ENCODE peak calls at places on chromosomes 12 and 14, in eight cellular contexts. One of them, this sample, is unnamed.

GRCh38 chr14:72558721-72559120 is 335.2 kb downstream of the DPF3 start:
- DNase-seq in Ammon's horn: peak
- DNase-seq in mesothelial cell of epicardium: no peak
- DNase-seq in choroid plexus epithelial cell: peak
- DNase-seq in right atrium auricular region: no peak
- DNase-seq in dermis microvascular lymphatic vessel endothelial cell: peak
- DNase-seq in upper lobe of right lung: no peak
- DNase-seq in effector memory CD8-positive, alpha-beta T cell: no peak
- DNase-seq in this sample: peak

GRCh38 chr12:21239866-21240265 is 94.9 kb downstream of the SLCO1A2 start:
- DNase-seq in dermis microvascular lymphatic vessel endothelial cell: no peak
- DNase-seq in mesothelial cell of epicardium: no peak
- DNase-seq in upper lobe of right lung: no peak
- DNase-seq in Ammon's horn: no peak
- DNase-seq in choroid plexus epithelial cell: no peak
- DNase-seq in effector memory CD8-positive, alpha-beta T cell: no peak
- DNase-seq in right atrium auricular region: no peak
- DNase-seq in this sample: no peak

GRCh38 chr14:76957224-76957881 is 71.2 kb downstream of the IRF2BPL start:
- DNase-seq in right atrium auricular region: no peak
- DNase-seq in mesothelial cell of epicardium: no peak
- DNase-seq in effector memory CD8-positive, alpha-beta T cell: peak
- DNase-seq in dermis microvascular lymphatic vessel endothelial cell: peak
- DNase-seq in upper lobe of right lung: no peak
- DNase-seq in choroid plexus epithelial cell: no peak
- DNase-seq in Ammon's horn: no peak
- DNase-seq in this sample: no peak

GRCh38 chr12:6215932-6216494 is 15.8 kb downstream of the CD9 start:
- DNase-seq in upper lobe of right lung: peak
- DNase-seq in effector memory CD8-positive, alpha-beta T cell: no peak
- DNase-seq in right atrium auricular region: no peak
- DNase-seq in mesothelial cell of epicardium: no peak
- DNase-seq in Ammon's horn: peak
- DNase-seq in choroid plexus epithelial cell: peak
- DNase-seq in dermis microvascular lymphatic vessel endothelial cell: peak
- DNase-seq in this sample: peak

GRCh38 chr12:57758566-57759359 is 3.9 kb downstream of the MARCHF9 start:
- DNase-seq in right atrium auricular region: no peak
- DNase-seq in Ammon's horn: no peak
- DNase-seq in effector memory CD8-positive, alpha-beta T cell: no peak
- DNase-seq in dermis microvascular lymphatic vessel endothelial cell: no peak
- DNase-seq in upper lobe of right lung: no peak
- DNase-seq in choroid plexus epithelial cell: no peak
- DNase-seq in mesothelial cell of epicardium: no peak
- DNase-seq in this sample: no peak

GRCh38 chr14:28102814-28103213 is 663.8 kb upstream of the FOXG1 start:
- DNase-seq in choroid plexus epithelial cell: peak
- DNase-seq in upper lobe of right lung: no peak
- DNase-seq in Ammon's horn: no peak
- DNase-seq in effector memory CD8-positive, alpha-beta T cell: no peak
- DNase-seq in dermis microvascular lymphatic vessel endothelial cell: no peak
- DNase-seq in right atrium auricular region: no peak
- DNase-seq in mesothelial cell of epicardium: no peak
- DNase-seq in this sample: peak

GRCh38 chr12:131089526-131090253 is 136.0 kb downstream of the ADGRD1 start:
- DNase-seq in right atrium auricular region: no peak
- DNase-seq in mesothelial cell of epicardium: no peak
- DNase-seq in upper lobe of right lung: peak
- DNase-seq in choroid plexus epithelial cell: no peak
- DNase-seq in Ammon's horn: no peak
- DNase-seq in dermis microvascular lymphatic vessel endothelial cell: no peak
- DNase-seq in effector memory CD8-positive, alpha-beta T cell: no peak
- DNase-seq in this sample: no peak

GRCh38 chr12:12999276-12999958 is 648 bp downstream of the HEBP1 start:
- DNase-seq in mesothelial cell of epicardium: peak
- DNase-seq in effector memory CD8-positive, alpha-beta T cell: no peak
- DNase-seq in Ammon's horn: no peak
- DNase-seq in dermis microvascular lymphatic vessel endothelial cell: peak
- DNase-seq in choroid plexus epithelial cell: no peak
- DNase-seq in right atrium auricular region: no peak
- DNase-seq in upper lobe of right lung: no peak
- DNase-seq in this sample: no peak

GRCh38 chr12:55931317-55931779 is 386 bp downstream of the DGKA start:
- DNase-seq in mesothelial cell of epicardium: no peak
- DNase-seq in effector memory CD8-positive, alpha-beta T cell: no peak
- DNase-seq in upper lobe of right lung: no peak
- DNase-seq in choroid plexus epithelial cell: peak
- DNase-seq in dermis microvascular lymphatic vessel endothelial cell: no peak
- DNase-seq in Ammon's horn: peak
- DNase-seq in right atrium auricular region: no peak
- DNase-seq in this sample: no peak

GRCh38 chr12:2682301-2683282 is 112.2 kb upstream of the FKBP4 start:
- DNase-seq in Ammon's horn: no peak
- DNase-seq in right atrium auricular region: peak
- DNase-seq in mesothelial cell of epicardium: peak
- DNase-seq in choroid plexus epithelial cell: peak
- DNase-seq in dermis microvascular lymphatic vessel endothelial cell: peak
- DNase-seq in upper lobe of right lung: no peak
- DNase-seq in effector memory CD8-positive, alpha-beta T cell: peak
- DNase-seq in this sample: peak

GRCh38 chr12:107429006-107429698 is 256.4 kb upstream of the PWP1 start:
- DNase-seq in right atrium auricular region: no peak
- DNase-seq in dermis microvascular lymphatic vessel endothelial cell: no peak
- DNase-seq in Ammon's horn: no peak
- DNase-seq in upper lobe of right lung: no peak
- DNase-seq in choroid plexus epithelial cell: no peak
- DNase-seq in mesothelial cell of epicardium: no peak
- DNase-seq in effector memory CD8-positive, alpha-beta T cell: no peak
- DNase-seq in this sample: no peak

GRCh38 chr12:116249938-116250337 is 27.6 kb downstream of the MED13L start:
- DNase-seq in effector memory CD8-positive, alpha-beta T cell: no peak
- DNase-seq in Ammon's horn: no peak
- DNase-seq in choroid plexus epithelial cell: no peak
- DNase-seq in dermis microvascular lymphatic vessel endothelial cell: no peak
- DNase-seq in upper lobe of right lung: no peak
- DNase-seq in mesothelial cell of epicardium: no peak
- DNase-seq in right atrium auricular region: no peak
- DNase-seq in this sample: no peak

GRCh38 chr12:117875652-117876491 is 92.9 kb downstream of the KSR2 start:
- DNase-seq in right atrium auricular region: no peak
- DNase-seq in upper lobe of right lung: no peak
- DNase-seq in Ammon's horn: peak
- DNase-seq in mesothelial cell of epicardium: peak
- DNase-seq in choroid plexus epithelial cell: peak
- DNase-seq in dermis microvascular lymphatic vessel endothelial cell: peak
- DNase-seq in effector memory CD8-positive, alpha-beta T cell: peak
- DNase-seq in this sample: peak

GRCh38 chr14:29111554-29111953 is 345.0 kb downstream of the FOXG1 start:
- DNase-seq in upper lobe of right lung: no peak
- DNase-seq in dermis microvascular lymphatic vessel endothelial cell: peak
- DNase-seq in choroid plexus epithelial cell: no peak
- DNase-seq in mesothelial cell of epicardium: no peak
- DNase-seq in Ammon's horn: no peak
- DNase-seq in right atrium auricular region: no peak
- DNase-seq in effector memory CD8-positive, alpha-beta T cell: no peak
- DNase-seq in this sample: no peak

GRCh38 chr12:6899837-6900519 is 4.6 kb upstream of the LRRC23 start:
- DNase-seq in upper lobe of right lung: peak
- DNase-seq in mesothelial cell of epicardium: no peak
- DNase-seq in Ammon's horn: peak
- DNase-seq in right atrium auricular region: peak
- DNase-seq in dermis microvascular lymphatic vessel endothelial cell: peak
- DNase-seq in choroid plexus epithelial cell: peak
- DNase-seq in effector memory CD8-positive, alpha-beta T cell: no peak
- DNase-seq in this sample: peak

GRCh38 chr12:6241495-6241894 is 41.3 kb downstream of the CD9 start:
- DNase-seq in Ammon's horn: no peak
- DNase-seq in right atrium auricular region: peak
- DNase-seq in mesothelial cell of epicardium: no peak
- DNase-seq in dermis microvascular lymphatic vessel endothelial cell: peak
- DNase-seq in effector memory CD8-positive, alpha-beta T cell: no peak
- DNase-seq in upper lobe of right lung: peak
- DNase-seq in choroid plexus epithelial cell: no peak
- DNase-seq in this sample: no peak

This sample was measured in astrocyte of the spinal cord.